ENCODE peak calls at places on chromosomes 7 and 10, in four cellular contexts. U is iris pigment epithelial cell, E is mammary epithelial cell, K is activated T-cell treated with anti-CD3 and anti-CD28 coated beads for 4 hours. H is an unnamed sample.

GRCh38 chr10:11742009-11742778 is at the start of gene ECHDC3:
- DNase-seq in U (peak; percentile 26), E (peak; percentile 19), K (peak; percentile 34), H (peak; percentile 53)

GRCh38 chr10:102453502-102453901 is 2.2 kb upstream of the C10orf95 start:
- DNase-seq in U (peak; percentile 17), E (no peak), K (no peak), H (peak; percentile 37)

GRCh38 chr7:79298145-79298760 is 155.2 kb downstream of the MAGI2 start:
- DNase-seq in U (peak; percentile 76), E (peak; percentile 31), K (no peak), H (peak; percentile 58)

GRCh38 chr10:17474595-17474994 is 20.2 kb upstream of the ST8SIA6 start:
- DNase-seq in U (peak; percentile 25), E (no peak), K (no peak), H (no peak)

GRCh38 chr7:123966936-123967335 is 41.9 kb downstream of the SPAM1 start:
- DNase-seq in U (no peak), E (no peak), K (no peak), H (no peak)

GRCh38 chr10:44618910-44619309 is 234.0 kb upstream of the CXCL12 start:
- DNase-seq in U (no peak), E (no peak), K (no peak), H (no peak)

GRCh38 chr7:107230334-107230733 is 61.5 kb downstream of the HBP1 start:
- DNase-seq in U (peak; percentile 32), E (peak; percentile 86), K (no peak), H (peak; percentile 6)

GRCh38 chr7:129465080-129465479 is 30.8 kb downstream of the STRIP2 start:
- DNase-seq in U (no peak), E (no peak), K (no peak), H (no peak)

GRCh38 chr7:134905375-134905774 is 80.9 kb upstream of the AGBL3 start:
- DNase-seq in U (peak; percentile 95), E (peak; percentile 82), K (no peak), H (peak; percentile 38)

GRCh38 chr10:34618611-34619010 is 196.5 kb downstream of the PARD3 start:
- DNase-seq in U (no peak), E (peak; percentile 9), K (no peak), H (peak; percentile 63)

GRCh38 chr7:37131855-37132254 is 316.8 kb downstream of the ELMO1 start:
- DNase-seq in U (no peak), E (no peak), K (no peak), H (no peak)

GRCh38 chr7:78225534-78225933 is 427.0 kb downstream of the PHTF2 start:
- DNase-seq in U (no peak), E (no peak), K (no peak), H (no peak)

GRCh38 chr7:69708857-69709256 is 110.6 kb downstream of the AUTS2 start:
- DNase-seq in U (peak; percentile 15), E (no peak), K (no peak), H (peak; percentile 62)

GRCh38 chr10:9075420-9075819 is 1020.9 kb downstream of the GATA3 start:
- DNase-seq in U (peak; percentile 14), E (no peak), K (no peak), H (no peak)

GRCh38 chr7:159064816-159065130 is 79.9 kb downstream of the VIPR2 start:
- DNase-seq in U (no peak), E (no peak), K (no peak), H (no peak)

GRCh38 chr10:72879245-72879644 is 14.3 kb upstream of the OIT3 start:
- DNase-seq in U (no peak), E (no peak), K (no peak), H (no peak)

GRCh38 chr7:73738220-73738611 is 386 bp downstream of the ABHD11 start:
- DNase-seq in U (peak; percentile 58), E (no peak), K (peak; percentile 61), H (peak; percentile 64)

GRCh38 chr7:135274495-135275268 is 41.0 kb downstream of the STRA8 start:
- DNase-seq in U (peak; percentile 69), E (peak; percentile 57), K (peak; percentile 66), H (peak; percentile 73)

GRCh38 chr7:39433550-39433949 is 132.7 kb upstream of the YAE1 start:
- DNase-seq in U (no peak), E (no peak), K (no peak), H (no peak)

GRCh38 chr7:108464743-108465142 is 8.5 kb upstream of the NRCAM start:
- DNase-seq in U (peak; percentile 55), E (no peak), K (no peak), H (no peak)

GRCh38 chr7:139242741-139243281 is 11.8 kb downstream of the UBN2 start:
- DNase-seq in U (peak; percentile 88), E (peak; percentile 64), K (no peak), H (peak; percentile 44)

GRCh38 chr7:129471402-129471827 is 30.9 kb upstream of the SMKR1 start:
- DNase-seq in U (no peak), E (peak; percentile 11), K (no peak), H (peak; percentile 75)

GRCh38 chr7:124996778-124997177 is 67.2 kb upstream of the POT1 start:
- DNase-seq in U (peak; percentile 18), E (no peak), K (no peak), H (peak; percentile 38)

GRCh38 chr10:2611603-2612002 is 455.7 kb upstream of the PFKP start:
- DNase-seq in U (no peak), E (no peak), K (no peak), H (no peak)

GRCh38 chr10:5977471-5978370 is at the start of gene IL15RA:
- DNase-seq in U (peak; percentile 58), E (peak; percentile 78), K (peak; percentile 86), H (peak; percentile 90)

GRCh38 chr10:72597897-72598296 is 28.0 kb downstream of the MICU1 start:
- DNase-seq in U (peak; percentile 57), E (no peak), K (no peak), H (no peak)